ENCODE peak calls at places on chromosome 18, in five cellular contexts. One of them, this sample, is unnamed.

GRCh38 chr18:49663755-49664085 is 101.9 kb downstream of the LIPG start:
- DNase-seq in uterus: no peak
- DNase-seq in pancreas: no peak
- DNase-seq in activated B cell treated with CpG ODN at 0.5 μM for 24 hours: no peak
- DNase-seq in tibial nerve: no peak
- DNase-seq in this sample: no peak

GRCh38 chr18:35099911-35100310 is 58.7 kb downstream of the MAPRE2 start:
- DNase-seq in pancreas: no peak
- DNase-seq in tibial nerve: no peak
- DNase-seq in uterus: no peak
- DNase-seq in activated B cell treated with CpG ODN at 0.5 μM for 24 hours: no peak
- DNase-seq in this sample: no peak

GRCh38 chr18:49972535-49972934 is 159.2 kb upstream of the ACAA2 start:
- DNase-seq in activated B cell treated with CpG ODN at 0.5 μM for 24 hours: no peak
- DNase-seq in uterus: no peak
- DNase-seq in pancreas: no peak
- DNase-seq in tibial nerve: no peak
- DNase-seq in this sample: no peak

GRCh38 chr18:79863946-79864725 is 66.4 kb downstream of the KCNG2 start:
- DNase-seq in activated B cell treated with CpG ODN at 0.5 μM for 24 hours: no peak
- DNase-seq in tibial nerve: peak; percentile 10
- DNase-seq in uterus: no peak
- DNase-seq in pancreas: no peak
- DNase-seq in this sample: peak; percentile 12

GRCh38 chr18:80254971-80255500 is 7.7 kb upstream of the PARD6G start:
- DNase-seq in tibial nerve: no peak
- DNase-seq in activated B cell treated with CpG ODN at 0.5 μM for 24 hours: no peak
- DNase-seq in uterus: no peak
- DNase-seq in pancreas: no peak
- DNase-seq in this sample: no peak

GRCh38 chr18:63178526-63178880 is 141.1 kb downstream of the BCL2 start:
- DNase-seq in tibial nerve: peak; percentile 78
- DNase-seq in pancreas: no peak
- DNase-seq in activated B cell treated with CpG ODN at 0.5 μM for 24 hours: no peak
- DNase-seq in uterus: peak; percentile 90
- DNase-seq in this sample: peak; percentile 70

GRCh38 chr18:9814431-9814830 is 71.3 kb upstream of the TXNDC2 start:
- DNase-seq in tibial nerve: no peak
- DNase-seq in pancreas: no peak
- DNase-seq in uterus: no peak
- DNase-seq in activated B cell treated with CpG ODN at 0.5 μM for 24 hours: no peak
- DNase-seq in this sample: no peak

GRCh38 chr18:76476665-76477561 is 18.1 kb downstream of the ZNF516 start:
- DNase-seq in pancreas: no peak
- DNase-seq in tibial nerve: no peak
- DNase-seq in activated B cell treated with CpG ODN at 0.5 μM for 24 hours: no peak
- DNase-seq in uterus: no peak
- DNase-seq in this sample: no peak

GRCh38 chr18:74476154-74476553 is 19.0 kb upstream of the DIPK1C start:
- DNase-seq in activated B cell treated with CpG ODN at 0.5 μM for 24 hours: no peak
- DNase-seq in tibial nerve: no peak
- DNase-seq in uterus: peak; percentile 52
- DNase-seq in pancreas: no peak
- DNase-seq in this sample: no peak

GRCh38 chr18:43271593-43272432 is 5.5 kb downstream of the SYT4 start:
- DNase-seq in uterus: no peak
- DNase-seq in tibial nerve: no peak
- DNase-seq in pancreas: no peak
- DNase-seq in activated B cell treated with CpG ODN at 0.5 μM for 24 hours: no peak
- DNase-seq in this sample: no peak

GRCh38 chr18:22230403-22231042 is 61.1 kb downstream of the GATA6 start:
- DNase-seq in tibial nerve: no peak
- DNase-seq in activated B cell treated with CpG ODN at 0.5 μM for 24 hours: no peak
- DNase-seq in pancreas: no peak
- DNase-seq in uterus: no peak
- DNase-seq in this sample: no peak

GRCh38 chr18:75041586-75041985 is 167.4 kb downstream of the PTGR3 start:
- DNase-seq in tibial nerve: no peak
- DNase-seq in pancreas: no peak
- DNase-seq in activated B cell treated with CpG ODN at 0.5 μM for 24 hours: no peak
- DNase-seq in uterus: no peak
- DNase-seq in this sample: no peak

GRCh38 chr18:377088-377487 is 109.2 kb upstream of the THOC1 start:
- DNase-seq in activated B cell treated with CpG ODN at 0.5 μM for 24 hours: no peak
- DNase-seq in tibial nerve: no peak
- DNase-seq in uterus: no peak
- DNase-seq in pancreas: no peak
- DNase-seq in this sample: no peak

GRCh38 chr18:67425724-67426123 is 90.8 kb downstream of the DSEL start:
- DNase-seq in activated B cell treated with CpG ODN at 0.5 μM for 24 hours: no peak
- DNase-seq in uterus: no peak
- DNase-seq in pancreas: no peak
- DNase-seq in tibial nerve: no peak
- DNase-seq in this sample: no peak

GRCh38 chr18:62767321-62767720 is 52.0 kb downstream of the PHLPP1 start:
- DNase-seq in activated B cell treated with CpG ODN at 0.5 μM for 24 hours: no peak
- DNase-seq in tibial nerve: no peak
- DNase-seq in uterus: no peak
- DNase-seq in pancreas: no peak
- DNase-seq in this sample: no peak

GRCh38 chr18:50099725-50100414 is 95.1 kb downstream of the MYO5B start:
- DNase-seq in uterus: no peak
- DNase-seq in activated B cell treated with CpG ODN at 0.5 μM for 24 hours: no peak
- DNase-seq in pancreas: no peak
- DNase-seq in tibial nerve: no peak
- DNase-seq in this sample: no peak

GRCh38 chr18:43571078-43571689 is 293.9 kb upstream of the SYT4 start:
- DNase-seq in tibial nerve: no peak
- DNase-seq in pancreas: no peak
- DNase-seq in uterus: no peak
- DNase-seq in activated B cell treated with CpG ODN at 0.5 μM for 24 hours: no peak
- DNase-seq in this sample: no peak

GRCh38 chr18:46675112-46675511 is 18.1 kb upstream of the LOXHD1 start:
- DNase-seq in activated B cell treated with CpG ODN at 0.5 μM for 24 hours: no peak
- DNase-seq in tibial nerve: no peak
- DNase-seq in uterus: no peak
- DNase-seq in pancreas: no peak
- DNase-seq in this sample: no peak

GRCh38 chr18:25805323-25805722 is 285.1 kb downstream of the SS18 start:
- DNase-seq in tibial nerve: no peak
- DNase-seq in activated B cell treated with CpG ODN at 0.5 μM for 24 hours: no peak
- DNase-seq in pancreas: no peak
- DNase-seq in uterus: no peak
- DNase-seq in this sample: no peak

GRCh38 chr18:62325806-62326645 is 916 bp downstream of the TNFRSF11A start:
- DNase-seq in activated B cell treated with CpG ODN at 0.5 μM for 24 hours: peak; percentile 28
- DNase-seq in tibial nerve: no peak
- DNase-seq in uterus: no peak
- DNase-seq in pancreas: no peak
- DNase-seq in this sample: no peak

GRCh38 chr18:62437520-62438329 is 85.1 kb upstream of the ZCCHC2 start:
- DNase-seq in pancreas: no peak
- DNase-seq in uterus: peak; percentile 28
- DNase-seq in tibial nerve: no peak
- DNase-seq in activated B cell treated with CpG ODN at 0.5 μM for 24 hours: no peak
- DNase-seq in this sample: no peak

GRCh38 chr18:39749154-39749553 is 2183.6 kb upstream of the CELF4 start:
- DNase-seq in pancreas: no peak
- DNase-seq in activated B cell treated with CpG ODN at 0.5 μM for 24 hours: no peak
- DNase-seq in tibial nerve: no peak
- DNase-seq in uterus: no peak
- DNase-seq in this sample: no peak

GRCh38 chr18:39753178-39753577 is 2187.6 kb upstream of the CELF4 start:
- DNase-seq in tibial nerve: no peak
- DNase-seq in activated B cell treated with CpG ODN at 0.5 μM for 24 hours: no peak
- DNase-seq in pancreas: no peak
- DNase-seq in uterus: no peak
- DNase-seq in this sample: no peak

GRCh38 chr18:39751161-39751560 is 2185.6 kb upstream of the CELF4 start:
- DNase-seq in activated B cell treated with CpG ODN at 0.5 μM for 24 hours: no peak
- DNase-seq in pancreas: no peak
- DNase-seq in uterus: no peak
- DNase-seq in tibial nerve: no peak
- DNase-seq in this sample: no peak

GRCh38 chr18:39751926-39752325 is 2186.3 kb upstream of the CELF4 start:
- DNase-seq in activated B cell treated with CpG ODN at 0.5 μM for 24 hours: no peak
- DNase-seq in pancreas: no peak
- DNase-seq in tibial nerve: no peak
- DNase-seq in uterus: no peak
- DNase-seq in this sample: no peak

GRCh38 chr18:39752351-39752750 is 2186.8 kb upstream of the CELF4 start:
- DNase-seq in activated B cell treated with CpG ODN at 0.5 μM for 24 hours: no peak
- DNase-seq in tibial nerve: no peak
- DNase-seq in pancreas: no peak
- DNase-seq in uterus: no peak
- DNase-seq in this sample: no peak
- TF ChIP-seq CTCF in activated B cell treated with CpG ODN at 0.5 μM for 24 hours: no peak
- TF ChIP-seq CTCF in tibial nerve: no peak
- TF ChIP-seq CTCF in pancreas: no peak
- TF ChIP-seq CTCF in uterus: no peak
- TF ChIP-seq CTCF in this sample: no peak

GRCh38 chr18:7603259-7604000 is 36.3 kb downstream of the PTPRM start:
- DNase-seq in activated B cell treated with CpG ODN at 0.5 μM for 24 hours: no peak
- DNase-seq in uterus: no peak
- DNase-seq in pancreas: no peak
- DNase-seq in tibial nerve: no peak
- DNase-seq in this sample: no peak

GRCh38 chr18:7601936-7602335 is 34.8 kb downstream of the PTPRM start:
- DNase-seq in activated B cell treated with CpG ODN at 0.5 μM for 24 hours: no peak
- DNase-seq in uterus: no peak
- DNase-seq in pancreas: no peak
- DNase-seq in tibial nerve: no peak
- DNase-seq in this sample: no peak

GRCh38 chr18:7600528-7601248 is 33.6 kb downstream of the PTPRM start:
- DNase-seq in uterus: no peak
- DNase-seq in activated B cell treated with CpG ODN at 0.5 μM for 24 hours: no peak
- DNase-seq in pancreas: no peak
- DNase-seq in tibial nerve: no peak
- DNase-seq in this sample: no peak

GRCh38 chr18:7600036-7600435 is 32.9 kb downstream of the PTPRM start:
- DNase-seq in pancreas: no peak
- DNase-seq in uterus: no peak
- DNase-seq in activated B cell treated with CpG ODN at 0.5 μM for 24 hours: no peak
- DNase-seq in tibial nerve: no peak
- DNase-seq in this sample: no peak

DNA sequence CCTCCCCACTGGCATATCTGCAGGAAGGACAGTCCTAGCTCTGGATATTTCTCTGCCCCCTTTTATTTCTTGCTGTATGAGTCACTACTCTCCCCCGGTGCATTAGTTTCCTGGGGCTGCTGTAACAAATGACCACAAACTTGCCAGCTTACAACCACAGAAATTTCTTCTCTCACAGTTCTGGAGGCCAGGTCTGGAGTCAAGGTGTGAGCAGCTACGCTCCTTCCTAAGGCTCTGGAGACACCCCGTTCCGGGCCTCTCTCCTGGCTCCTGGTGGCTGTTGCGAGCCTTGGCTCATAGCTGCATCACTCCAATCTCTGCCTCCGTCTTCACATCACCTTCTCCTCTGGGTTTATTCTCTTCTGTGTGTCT is 34.1 kb downstream of the PTPRM start:
- DNase-seq in pancreas: no peak
- DNase-seq in uterus: no peak
- DNase-seq in tibial nerve: no peak
- DNase-seq in activated B cell treated with CpG ODN at 0.5 μM for 24 hours: no peak
- DNase-seq in this sample: no peak
- TF ChIP-seq CTCF in pancreas: no peak
- TF ChIP-seq CTCF in uterus: no peak
- TF ChIP-seq CTCF in tibial nerve: no peak
- TF ChIP-seq CTCF in activated B cell treated with CpG ODN at 0.5 μM for 24 hours: no peak
- TF ChIP-seq CTCF in this sample: no peak

GRCh38 chr18:59127047-59127446 is 12.6 kb upstream of the SEC11C start:
- DNase-seq in activated B cell treated with CpG ODN at 0.5 μM for 24 hours: no peak
- DNase-seq in pancreas: no peak
- DNase-seq in tibial nerve: no peak
- DNase-seq in uterus: no peak
- DNase-seq in this sample: no peak
- TF ChIP-seq CTCF in activated B cell treated with CpG ODN at 0.5 μM for 24 hours: no peak
- TF ChIP-seq CTCF in pancreas: no peak
- TF ChIP-seq CTCF in tibial nerve: no peak
- TF ChIP-seq CTCF in uterus: no peak
- TF ChIP-seq CTCF in this sample: no peak

DNA sequence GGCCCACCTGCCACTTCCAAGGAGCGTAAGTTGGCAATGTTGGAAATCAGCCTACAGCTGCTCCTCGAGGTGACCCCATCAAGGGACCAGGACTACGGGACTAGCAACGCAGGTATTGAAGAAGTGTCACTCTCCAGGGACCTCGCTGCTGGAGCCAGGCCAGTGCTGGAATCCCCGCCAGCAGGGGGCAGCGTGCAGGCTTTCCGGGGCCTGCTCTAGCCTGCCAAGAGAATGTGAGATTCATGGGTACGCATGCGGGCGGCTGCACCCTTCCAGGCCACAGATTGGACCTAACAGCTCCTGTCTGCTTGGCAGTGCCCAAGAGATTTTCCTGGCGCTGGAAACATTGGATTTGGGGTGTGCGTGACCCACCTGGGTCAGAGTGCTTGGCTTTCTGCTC is 182.8 kb upstream of the RAB12 start:
- DNase-seq in pancreas: no peak
- DNase-seq in activated B cell treated with CpG ODN at 0.5 μM for 24 hours: no peak
- DNase-seq in tibial nerve: no peak
- DNase-seq in uterus: no peak
- DNase-seq in this sample: no peak
- TF ChIP-seq CTCF in pancreas: no peak
- TF ChIP-seq CTCF in activated B cell treated with CpG ODN at 0.5 μM for 24 hours: no peak
- TF ChIP-seq CTCF in tibial nerve: no peak
- TF ChIP-seq CTCF in uterus: no peak
- TF ChIP-seq CTCF in this sample: no peak

DNA sequence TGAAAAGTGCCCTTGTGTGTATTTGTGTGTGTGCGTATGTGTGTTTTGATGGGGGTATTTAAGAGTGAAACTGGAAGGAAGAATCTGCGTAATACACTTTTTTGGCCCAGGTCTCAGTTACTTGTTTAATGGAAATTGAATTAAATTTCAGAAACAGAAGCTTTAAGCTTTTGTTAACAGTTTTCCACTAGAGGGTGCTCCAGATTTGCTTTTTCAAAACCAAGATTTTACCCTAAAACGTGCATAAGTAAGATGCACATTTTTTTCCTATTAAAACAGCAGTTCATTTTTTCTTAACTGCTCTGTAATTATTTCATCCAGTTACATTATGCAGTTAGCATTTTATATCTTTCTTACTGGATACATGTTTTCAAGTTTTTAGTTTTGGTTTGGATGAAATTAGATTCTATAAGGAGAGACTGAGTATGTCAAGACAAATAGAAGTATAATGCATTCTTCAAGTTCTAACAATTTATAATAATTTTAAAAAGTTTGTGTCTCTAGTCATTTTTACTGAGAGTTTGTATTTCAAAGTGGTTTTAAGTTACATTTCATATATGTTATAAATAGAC is 97.2 kb downstream of the PIK3C3 start:
- DNase-seq in pancreas: no peak
- DNase-seq in activated B cell treated with CpG ODN at 0.5 μM for 24 hours: no peak
- DNase-seq in uterus: no peak
- DNase-seq in tibial nerve: no peak
- DNase-seq in this sample: no peak
- TF ChIP-seq CTCF in pancreas: no peak
- TF ChIP-seq CTCF in activated B cell treated with CpG ODN at 0.5 μM for 24 hours: no peak
- TF ChIP-seq CTCF in uterus: peak; percentile 13
- TF ChIP-seq CTCF in tibial nerve: peak; percentile 16
- TF ChIP-seq CTCF in this sample: no peak